ENCODE peak calls at places on chromosome 10, in ten cellular contexts. One of them, this sample, is unnamed.

GRCh38 chr10:739403-739802 is 49.9 kb upstream of the DIP2C start:
- DNase-seq in ELR: no peak
- DNase-seq in naive thymus-derived CD8-positive, alpha-beta T cell: no peak
- DNase-seq in amygdala: no peak
- DNase-seq in GM20000: no peak
- DNase-seq in CD4-positive, alpha-beta T cell: no peak
- DNase-seq in activated CD4-positive, alpha-beta T cell treated with anti-CD3 and anti-CD28 coated beads for 4 hours: no peak
- DNase-seq in AG09319: no peak
- DNase-seq in COR-L47: no peak
- DNase-seq in HTR-8/SVneo: no peak
- DNase-seq in this sample: no peak

GRCh38 chr10:17026686-17027485 is 102.7 kb downstream of the CUBN start:
- DNase-seq in naive thymus-derived CD8-positive, alpha-beta T cell: no peak
- DNase-seq in GM20000: no peak
- DNase-seq in activated CD4-positive, alpha-beta T cell treated with anti-CD3 and anti-CD28 coated beads for 4 hours: peak
- DNase-seq in COR-L47: no peak
- DNase-seq in CD4-positive, alpha-beta T cell: peak
- DNase-seq in HTR-8/SVneo: no peak
- DNase-seq in amygdala: no peak
- DNase-seq in ELR: peak
- DNase-seq in AG09319: no peak
- DNase-seq in this sample: peak

GRCh38 chr10:102741848-102742247 is 1.9 kb upstream of the WBP1L start:
- DNase-seq in AG09319: no peak
- DNase-seq in HTR-8/SVneo: no peak
- DNase-seq in GM20000: no peak
- DNase-seq in COR-L47: no peak
- DNase-seq in ELR: no peak
- DNase-seq in activated CD4-positive, alpha-beta T cell treated with anti-CD3 and anti-CD28 coated beads for 4 hours: no peak
- DNase-seq in naive thymus-derived CD8-positive, alpha-beta T cell: no peak
- DNase-seq in amygdala: no peak
- DNase-seq in CD4-positive, alpha-beta T cell: no peak
- DNase-seq in this sample: no peak

GRCh38 chr10:86004310-86004709 is 362.3 kb downstream of the GRID1 start:
- DNase-seq in HTR-8/SVneo: no peak
- DNase-seq in CD4-positive, alpha-beta T cell: no peak
- DNase-seq in naive thymus-derived CD8-positive, alpha-beta T cell: no peak
- DNase-seq in amygdala: no peak
- DNase-seq in GM20000: no peak
- DNase-seq in COR-L47: no peak
- DNase-seq in ELR: no peak
- DNase-seq in activated CD4-positive, alpha-beta T cell treated with anti-CD3 and anti-CD28 coated beads for 4 hours: no peak
- DNase-seq in AG09319: no peak
- DNase-seq in this sample: no peak

GRCh38 chr10:124450010-124450782 is at the start of gene NKX1-2:
- DNase-seq in AG09319: no peak
- DNase-seq in activated CD4-positive, alpha-beta T cell treated with anti-CD3 and anti-CD28 coated beads for 4 hours: no peak
- DNase-seq in naive thymus-derived CD8-positive, alpha-beta T cell: no peak
- DNase-seq in amygdala: no peak
- DNase-seq in COR-L47: peak
- DNase-seq in HTR-8/SVneo: no peak
- DNase-seq in CD4-positive, alpha-beta T cell: no peak
- DNase-seq in ELR: no peak
- DNase-seq in GM20000: no peak
- DNase-seq in this sample: no peak

GRCh38 chr10:129768437-129769355 is 195.4 kb downstream of the EBF3 start:
- DNase-seq in HTR-8/SVneo: no peak
- DNase-seq in ELR: no peak
- DNase-seq in CD4-positive, alpha-beta T cell: no peak
- DNase-seq in naive thymus-derived CD8-positive, alpha-beta T cell: no peak
- DNase-seq in amygdala: no peak
- DNase-seq in COR-L47: no peak
- DNase-seq in AG09319: no peak
- DNase-seq in activated CD4-positive, alpha-beta T cell treated with anti-CD3 and anti-CD28 coated beads for 4 hours: no peak
- DNase-seq in GM20000: no peak
- DNase-seq in this sample: no peak

GRCh38 chr10:43573250-43574034 is 974 bp downstream of the ZNF239 start:
- DNase-seq in AG09319: no peak
- DNase-seq in CD4-positive, alpha-beta T cell: no peak
- DNase-seq in HTR-8/SVneo: no peak
- DNase-seq in COR-L47: no peak
- DNase-seq in amygdala: no peak
- DNase-seq in GM20000: no peak
- DNase-seq in activated CD4-positive, alpha-beta T cell treated with anti-CD3 and anti-CD28 coated beads for 4 hours: no peak
- DNase-seq in naive thymus-derived CD8-positive, alpha-beta T cell: peak
- DNase-seq in ELR: peak
- DNase-seq in this sample: no peak

GRCh38 chr10:79434223-79434687 is 11.2 kb downstream of the ZCCHC24 start:
- DNase-seq in naive thymus-derived CD8-positive, alpha-beta T cell: no peak
- DNase-seq in activated CD4-positive, alpha-beta T cell treated with anti-CD3 and anti-CD28 coated beads for 4 hours: no peak
- DNase-seq in COR-L47: no peak
- DNase-seq in AG09319: no peak
- DNase-seq in GM20000: no peak
- DNase-seq in amygdala: no peak
- DNase-seq in ELR: peak
- DNase-seq in CD4-positive, alpha-beta T cell: no peak
- DNase-seq in HTR-8/SVneo: no peak
- DNase-seq in this sample: no peak

GRCh38 chr10:2985729-2986232 is 81.6 kb upstream of the PFKP start:
- DNase-seq in activated CD4-positive, alpha-beta T cell treated with anti-CD3 and anti-CD28 coated beads for 4 hours: no peak
- DNase-seq in CD4-positive, alpha-beta T cell: no peak
- DNase-seq in ELR: peak
- DNase-seq in naive thymus-derived CD8-positive, alpha-beta T cell: no peak
- DNase-seq in COR-L47: no peak
- DNase-seq in HTR-8/SVneo: peak
- DNase-seq in AG09319: no peak
- DNase-seq in GM20000: no peak
- DNase-seq in amygdala: no peak
- DNase-seq in this sample: no peak

GRCh38 chr10:11192304-11193018 is 174.8 kb downstream of the CELF2 start:
- DNase-seq in activated CD4-positive, alpha-beta T cell treated with anti-CD3 and anti-CD28 coated beads for 4 hours: no peak
- DNase-seq in HTR-8/SVneo: no peak
- DNase-seq in CD4-positive, alpha-beta T cell: no peak
- DNase-seq in naive thymus-derived CD8-positive, alpha-beta T cell: no peak
- DNase-seq in COR-L47: no peak
- DNase-seq in ELR: no peak
- DNase-seq in amygdala: no peak
- DNase-seq in GM20000: no peak
- DNase-seq in AG09319: no peak
- DNase-seq in this sample: no peak